ENCODE peak calls at places on chromosomes 7 and 10, in five cellular contexts. I is body of pancreas, M is MM.1S, W is A673, S is tibial nerve. V is an unnamed sample.

GRCh38 chr7:117950601-117951278 is 77.5 kb upstream of the CTTNBP2 start:
- DNase-seq in I (no peak), W (no peak), M (peak; percentile 33), S (no peak), V (no peak)

GRCh38 chr10:112287844-112288243 is 4.6 kb downstream of the TECTB start:
- DNase-seq in W (no peak), S (no peak), M (no peak), I (no peak), V (no peak)

GRCh38 chr7:137820677-137821420 is 25.9 kb downstream of the DGKI start:
- DNase-seq in S (peak; percentile 20), M (no peak), W (peak; percentile 38), I (peak; percentile 22), V (no peak)

GRCh38 chr10:132281915-132282666 is 25.7 kb downstream of the STK32C start:
- DNase-seq in M (no peak), W (no peak), S (no peak), I (no peak), V (no peak)

GRCh38 chr10:125637496-125637895 is 45.5 kb downstream of the TEX36 start:
- DNase-seq in S (no peak), W (no peak), M (no peak), I (no peak), V (no peak)

GRCh38 chr7:149291036-149291835 is 29.2 kb downstream of the ZNF783 start:
- DNase-seq in I (no peak), M (no peak), S (no peak), W (no peak), V (peak; percentile 8)

GRCh38 chr10:70355234-70356021 is 27.0 kb downstream of the LRRC20 start:
- DNase-seq in W (peak; percentile 48), M (no peak), I (no peak), S (no peak), V (peak; percentile 61)

GRCh38 chr10:60314306-60314940 is 75.3 kb downstream of the ANK3 start:
- DNase-seq in M (no peak), I (no peak), W (peak; percentile 97), S (no peak), V (peak; percentile 1)

GRCh38 chr7:128805225-128805624 is 13.5 kb downstream of the CCDC136 start:
- DNase-seq in W (no peak), I (no peak), M (no peak), S (no peak), V (no peak)

GRCh38 chr10:128714240-128714639 is 588.0 kb upstream of the MKI67 start:
- DNase-seq in W (peak; percentile 14), S (no peak), I (no peak), M (no peak), V (no peak)

GRCh38 chr10:131134001-131134576 is 177.4 kb downstream of the TCERG1L start:
- DNase-seq in W (no peak), M (no peak), I (no peak), S (no peak), V (no peak)

GRCh38 chr10:131135716-131136115 is 175.8 kb downstream of the TCERG1L start:
- DNase-seq in S (no peak), M (no peak), W (no peak), I (no peak), V (no peak)

GRCh38 chr10:131131726-131132561 is 179.6 kb downstream of the TCERG1L start:
- DNase-seq in S (no peak), M (no peak), W (peak; percentile 32), I (no peak), V (no peak)

GRCh38 chr10:131134651-131135050 is 176.9 kb downstream of the TCERG1L start:
- DNase-seq in S (no peak), M (no peak), W (no peak), I (no peak), V (no peak)

GRCh38 chr10:131132681-131133080 is 178.8 kb downstream of the TCERG1L start:
- DNase-seq in W (no peak), M (no peak), I (no peak), S (no peak), V (no peak)
- H3K4me1 ChIP-seq in W (peaks cover 13% of the 10 kb centered on the region), M (no peaks in the 10 kb centered on the region), I (no peaks in the 10 kb centered on the region), S (no peaks in the 10 kb centered on the region), V (no peaks in the 10 kb centered on the region)

GRCh38 chr7:155647734-155648133 is 3.3 kb downstream of the RBM33 start:
- DNase-seq in M (no peak), I (no peak), S (no peak), W (no peak), V (no peak)
- H3K4me1 ChIP-seq in M (peaks cover 16% of the 10 kb centered on the region), I (peaks cover 47% of the 10 kb centered on the region), S (no peaks in the 10 kb centered on the region), W (peaks cover 5% of the 10 kb centered on the region), V (peaks cover 57% of the 10 kb centered on the region)

GRCh38 chr10:86665218-86665607 is 3.1 kb upstream of the LDB3 start:
- DNase-seq in S (no peak), M (no peak), W (no peak), I (no peak), V (no peak)

GRCh38 chr10:86667421-86668181 is 710 bp upstream of the LDB3 start:
- DNase-seq in I (no peak), M (no peak), S (no peak), W (no peak), V (no peak)

GRCh38 chr10:86666538-86666937 is 1.8 kb upstream of the LDB3 start:
- DNase-seq in M (no peak), I (no peak), S (no peak), W (no peak), V (no peak)

GRCh38 chr10:86664370-86665217 is 3.7 kb upstream of the LDB3 start:
- DNase-seq in S (no peak), I (no peak), W (no peak), M (no peak), V (no peak)

GRCh38 chr10:86665868-86666267 is 2.4 kb upstream of the LDB3 start:
- DNase-seq in I (no peak), W (no peak), S (no peak), M (no peak), V (no peak)
- H3K4me1 ChIP-seq in I (peaks cover 18% of the 10 kb centered on the region), W (peaks cover 3% of the 10 kb centered on the region), S (no peaks in the 10 kb centered on the region), M (no peaks in the 10 kb centered on the region), V (peaks cover 18% of the 10 kb centered on the region)

GRCh38 chr10:25678666-25679065 is 255.4 kb upstream of the MYO3A start:
- DNase-seq in S (no peak), M (no peak), I (no peak), W (no peak), V (no peak)
- H3K4me1 ChIP-seq in S (no peaks in the 10 kb centered on the region), M (no peaks in the 10 kb centered on the region), I (no peaks in the 10 kb centered on the region), W (no peaks in the 10 kb centered on the region), V (no peaks in the 10 kb centered on the region)

GRCh38 chr10:103849880-103850571 is 5.3 kb downstream of the SH3PXD2A start:
- DNase-seq in I (no peak), S (no peak), W (no peak), M (no peak), V (no peak)

GRCh38 chr10:103845983-103846382 is 9.4 kb downstream of the SH3PXD2A start:
- DNase-seq in I (no peak), M (peak; percentile 64), W (no peak), S (no peak), V (peak; percentile 70)

GRCh38 chr10:103849212-103849877 is 6.0 kb downstream of the SH3PXD2A start:
- DNase-seq in S (no peak), W (no peak), I (no peak), M (no peak), V (no peak)

GRCh38 chr10:103847909-103848468 is 7.4 kb downstream of the SH3PXD2A start:
- DNase-seq in M (no peak), I (no peak), W (no peak), S (no peak), V (peak; percentile 59)

GRCh38 chr10:103847346-103847745 is 8.0 kb downstream of the SH3PXD2A start:
- DNase-seq in W (no peak), S (no peak), M (no peak), I (no peak), V (no peak)
- H3K4me1 ChIP-seq in W (peaks cover 50% of the 10 kb centered on the region), S (no peaks in the 10 kb centered on the region), M (peaks cover 15% of the 10 kb centered on the region), I (peaks cover 60% of the 10 kb centered on the region), V (peaks cover 24% of the 10 kb centered on the region)

GRCh38 chr10:85151506-85151905 is 823.1 kb downstream of the CCSER2 start:
- DNase-seq in W (no peak), I (no peak), M (no peak), S (no peak), V (no peak)
- H3K4me1 ChIP-seq in W (no peaks in the 10 kb centered on the region), I (no peaks in the 10 kb centered on the region), M (no peaks in the 10 kb centered on the region), S (no peaks in the 10 kb centered on the region), V (no peaks in the 10 kb centered on the region)

GRCh38 chr10:30527623-30528426 is 93.8 kb downstream of the MAP3K8 start:
- DNase-seq in M (no peak), I (peak; percentile 18), W (no peak), S (no peak), V (no peak)
- H3K4me1 ChIP-seq in M (no peaks in the 10 kb centered on the region), I (peaks cover 8% of the 10 kb centered on the region), W (no peaks in the 10 kb centered on the region), S (no peaks in the 10 kb centered on the region), V (peaks cover 14% of the 10 kb centered on the region)

GRCh38 chr7:5750026-5750425 is 31.4 kb downstream of the RNF216 start:
- DNase-seq in S (no peak), W (no peak), M (no peak), I (no peak), V (no peak)
- H3K4me1 ChIP-seq in S (no peaks in the 10 kb centered on the region), W (peaks cover 2% of the 10 kb centered on the region), M (no peaks in the 10 kb centered on the region), I (no peaks in the 10 kb centered on the region), V (no peaks in the 10 kb centered on the region)

DNA sequence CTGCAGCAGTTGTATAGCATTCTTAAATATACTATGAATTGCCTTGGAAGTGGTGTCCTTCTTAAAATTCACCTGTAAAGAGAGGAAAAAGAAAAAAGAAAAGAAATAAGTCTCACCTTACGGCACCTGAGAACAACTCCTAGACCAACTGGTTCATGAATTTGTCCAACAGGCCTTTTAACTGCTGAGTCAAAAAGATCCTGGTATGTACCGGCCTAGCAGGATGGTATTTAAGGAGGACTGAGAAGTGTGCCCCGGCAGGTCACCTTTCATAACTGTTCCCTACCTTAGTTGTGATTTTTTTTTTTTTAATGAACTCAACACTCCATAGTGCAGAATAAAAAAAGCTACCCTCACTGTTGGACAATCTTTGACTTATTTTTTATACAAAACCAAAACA is 25.8 kb downstream of the STN1 start:
- DNase-seq in S (no peak), I (no peak), M (no peak), W (no peak), V (no peak)
- H3K4me1 ChIP-seq in S (no peaks in the 10 kb centered on the region), I (peaks cover 78% of the 10 kb centered on the region), M (peaks cover 27% of the 10 kb centered on the region), W (peaks cover 10% of the 10 kb centered on the region), V (no peaks in the 10 kb centered on the region)

DNA sequence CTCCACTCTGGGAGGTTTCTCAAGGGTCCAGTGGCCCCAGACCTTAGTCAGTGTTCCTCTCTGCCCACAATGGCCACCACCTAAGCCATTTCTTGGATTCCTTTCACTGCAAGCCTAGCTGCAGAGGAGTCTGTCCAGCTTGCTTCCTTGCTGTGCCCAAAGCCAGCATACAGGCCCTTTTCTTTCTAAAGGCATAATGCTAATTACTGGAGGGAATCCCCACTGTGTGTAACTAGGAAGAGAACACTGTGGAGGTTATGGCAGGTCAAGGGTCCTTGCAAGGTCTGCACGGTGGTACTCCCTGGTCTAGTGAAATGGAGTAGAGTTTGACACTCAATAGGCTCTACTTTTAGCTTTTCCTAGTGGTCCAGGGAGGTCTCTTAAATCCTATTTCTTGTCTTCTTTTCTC is 70.4 kb upstream of the CC2D2B start:
- DNase-seq in S (no peak), I (no peak), W (no peak), M (no peak), V (no peak)
- H3K4me1 ChIP-seq in S (no peaks in the 10 kb centered on the region), I (no peaks in the 10 kb centered on the region), W (no peaks in the 10 kb centered on the region), M (no peaks in the 10 kb centered on the region), V (peaks cover 51% of the 10 kb centered on the region)

V was measured in OCI-LY7.